ENCODE peak calls at places on chromosomes 6 and 20, in five cellular contexts. D is astrocyte, X is colonic mucosa, H is endodermal cell, T is ascending aorta. L is an unnamed sample.

GRCh38 chr20:33076662-33077398 is 2.6 kb upstream of the BPIFB4 start:
- DNase-seq in T (no peak), X (no peak), H (peak), D (no peak), L (peak)

GRCh38 chr20:31835977-31836852 is 9.2 kb downstream of the FOXS1 start:
- DNase-seq in X (peak), H (no peak), T (peak), D (peak), L (no peak)

GRCh38 chr20:25341716-25342680 is 48.6 kb downstream of the ABHD12 start:
- DNase-seq in T (no peak), D (peak), H (no peak), X (no peak), L (no peak)

GRCh38 chr6:51303313-51303712 is 484.6 kb downstream of the TFAP2B start:
- DNase-seq in H (no peak), X (no peak), D (no peak), T (no peak), L (no peak)

GRCh38 chr20:33024263-33024601 is 7.2 kb upstream of the BPIFB6 start:
- DNase-seq in D (no peak), X (no peak), H (no peak), T (no peak), L (no peak)

GRCh38 chr6:163347021-163347446 is 67.5 kb upstream of the QKI start:
- DNase-seq in D (peak), T (no peak), H (no peak), X (no peak), L (no peak)

GRCh38 chr6:154806804-154807203 is 73.6 kb downstream of the SCAF8 start:
- DNase-seq in X (no peak), T (no peak), D (no peak), H (no peak), L (no peak)

GRCh38 chr6:10146723-10147451 is 268.0 kb downstream of the TFAP2A start:
- DNase-seq in T (no peak), D (peak), X (no peak), H (peak), L (peak)

GRCh38 chr6:139474145-139475108 is 100.0 kb upstream of the CITED2 start:
- DNase-seq in H (peak), T (no peak), D (peak), X (peak), L (no peak)

GRCh38 chr20:53748821-53749402 is 155.3 kb upstream of the ZNF217 start:
- DNase-seq in X (no peak), T (no peak), H (no peak), D (peak), L (no peak)

GRCh38 chr20:53751394-53752368 is 158.0 kb upstream of the ZNF217 start:
- DNase-seq in D (no peak), H (no peak), T (no peak), X (no peak), L (no peak)

GRCh38 chr20:53752583-53752970 is 158.9 kb upstream of the ZNF217 start:
- DNase-seq in H (no peak), X (no peak), D (no peak), T (no peak), L (no peak)

GRCh38 chr20:53749499-53749898 is 155.9 kb upstream of the ZNF217 start:
- DNase-seq in H (no peak), X (no peak), T (no peak), D (no peak), L (no peak)

GRCh38 chr20:53750827-53751393 is 157.3 kb upstream of the ZNF217 start:
- DNase-seq in H (no peak), X (no peak), T (no peak), D (peak), L (no peak)
- TF ChIP-seq CTCF in H (no peak), X (no peak), T (no peak), D (no peak), L (no peak)

GRCh38 chr20:52193886-52194545 is 2.4 kb upstream of the ZFP64 start:
- DNase-seq in T (no peak), X (peak), D (no peak), H (no peak), L (no peak)

GRCh38 chr20:52191132-52191435 is 495 bp downstream of the ZFP64 start:
- DNase-seq in H (no peak), T (no peak), X (peak), D (peak), L (no peak)

GRCh38 chr20:52191436-52192295 is at the start of gene ZFP64:
- DNase-seq in T (no peak), X (peak), H (peak), D (peak), L (peak)

GRCh38 chr20:52193133-52193532 is 1.6 kb upstream of the ZFP64 start:
- DNase-seq in X (no peak), H (no peak), D (no peak), T (no peak), L (no peak)

GRCh38 chr20:52192296-52193007 is 873 bp upstream of the ZFP64 start:
- DNase-seq in X (no peak), T (no peak), D (no peak), H (peak), L (no peak)
- TF ChIP-seq CTCF in X (no peak), T (no peak), D (peak), H (peak), L (no peak)

GRCh38 chr20:1944345-1945099 is 49.3 kb downstream of the SIRPA start:
- DNase-seq in D (no peak), H (no peak), T (no peak), X (no peak), L (no peak)
- TF ChIP-seq CTCF in D (no peak), H (peak), T (no peak), X (no peak), L (no peak)

GRCh38 chr6:142929751-142930358 is 15.1 kb downstream of the HIVEP2 start:
- DNase-seq in D (peak), T (no peak), H (no peak), X (no peak), L (no peak)
- TF ChIP-seq CTCF in D (no peak), T (no peak), H (no peak), X (no peak), L (no peak)